ENCODE peak calls at places on chromosome 14, in five cellular contexts. D is epithelial cell of esophagus, G is mucosa of descending colon, K is iPS-NIHi11, S is left ventricle myocardium superior. E is an unnamed sample.

GRCh38 chr14:65750906-65751305 is 338.4 kb downstream of the FUT8 start:
- DNase-seq in D (no peak), K (no peak), G (no peak), S (no peak), E (no peak)

GRCh38 chr14:35155962-35156361 is 33.6 kb downstream of the PRORP start:
- DNase-seq in G (no peak), K (no peak), D (peak; percentile 70), S (no peak), E (peak; percentile 34)

GRCh38 chr14:69152181-69152943 is 557 bp downstream of the DCAF5 start:
- DNase-seq in G (peak; percentile 53), K (peak; percentile 61), D (peak; percentile 30), S (peak; percentile 42), E (peak; percentile 42)

GRCh38 chr14:101480747-101481530 is 80.4 kb upstream of the DIO3 start:
- DNase-seq in D (peak; percentile 89), S (no peak), K (no peak), G (no peak), E (peak; percentile 90)

GRCh38 chr14:103121846-103122577 is 1.2 kb upstream of the TNFAIP2 start:
- DNase-seq in K (peak; percentile 56), G (peak; percentile 81), S (peak; percentile 94), D (peak; percentile 42), E (peak; percentile 71)

GRCh38 chr14:84129028-84129427 is 1400.9 kb upstream of the FLRT2 start:
- DNase-seq in G (no peak), K (no peak), D (no peak), S (no peak), E (no peak)

GRCh38 chr14:92600318-92601053 is 86.9 kb downstream of the RIN3 start:
- DNase-seq in D (peak; percentile 87), S (no peak), K (no peak), G (no peak), E (peak; percentile 89)

GRCh38 chr14:34053666-34054065 is 102.8 kb upstream of the EGLN3 start:
- DNase-seq in G (no peak), S (peak; percentile 52), K (no peak), D (no peak), E (peak; percentile 47)